ENCODE peak calls at places on chromosomes 11 and 22, in five cellular contexts. D is mesendoderm, F is trophoblast cell, B is H9, G is neuronal stem cell. V is an unnamed sample.

GRCh38 chr11:120210651-120211521 is at the start of gene OAF:
- DNase-seq in F (peak), B (peak), G (peak), D (peak), V (peak)

GRCh38 chr11:8709002-8709672 is 26.5 kb downstream of the RPL27A start:
- DNase-seq in F (no peak), B (peak), G (no peak), D (no peak), V (peak)

GRCh38 chr11:1458340-1459218 is 28.0 kb downstream of the MOB2 start:
- DNase-seq in B (peak), D (peak), F (no peak), G (peak), V (peak)

GRCh38 chr11:64285885-64286800 is 495 bp downstream of the GPR137 start:
- DNase-seq in F (no peak), G (no peak), D (no peak), B (no peak), V (no peak)

GRCh38 chr22:50710886-50711285 is 27.1 kb upstream of the ACR start:
- DNase-seq in F (no peak), G (no peak), D (no peak), B (no peak), V (no peak)

GRCh38 chr11:88357323-88358039 is 19.9 kb upstream of the CTSC start:
- DNase-seq in F (no peak), G (no peak), B (no peak), D (no peak), V (peak)

GRCh38 chr11:120510406-120511115 is 987 bp upstream of the GRIK4 start:
- DNase-seq in D (no peak), B (no peak), F (no peak), G (no peak), V (no peak)

GRCh38 chr11:88363004-88363403 is 25.5 kb upstream of the CTSC start:
- DNase-seq in G (no peak), B (no peak), D (no peak), F (no peak), V (no peak)

GRCh38 chr11:36333897-36334296 is 37.8 kb downstream of the PRR5L start:
- DNase-seq in D (peak), F (no peak), G (no peak), B (peak), V (peak)

GRCh38 chr11:65241134-65241533 is 20.6 kb upstream of the POLA2 start:
- DNase-seq in G (no peak), B (no peak), F (no peak), D (no peak), V (no peak)

GRCh38 chr11:43734256-43734655 is 53.7 kb downstream of the HSD17B12 start:
- DNase-seq in F (no peak), B (no peak), G (no peak), D (no peak), V (no peak)

GRCh38 chr22:44516841-44517240 is 18.8 kb upstream of the RTL6 start:
- DNase-seq in D (no peak), F (no peak), G (no peak), B (no peak), V (no peak)

GRCh38 chr11:92512204-92512569 is 287.6 kb downstream of the FAT3 start:
- DNase-seq in F (no peak), G (no peak), B (no peak), D (no peak), V (no peak)

DNA sequence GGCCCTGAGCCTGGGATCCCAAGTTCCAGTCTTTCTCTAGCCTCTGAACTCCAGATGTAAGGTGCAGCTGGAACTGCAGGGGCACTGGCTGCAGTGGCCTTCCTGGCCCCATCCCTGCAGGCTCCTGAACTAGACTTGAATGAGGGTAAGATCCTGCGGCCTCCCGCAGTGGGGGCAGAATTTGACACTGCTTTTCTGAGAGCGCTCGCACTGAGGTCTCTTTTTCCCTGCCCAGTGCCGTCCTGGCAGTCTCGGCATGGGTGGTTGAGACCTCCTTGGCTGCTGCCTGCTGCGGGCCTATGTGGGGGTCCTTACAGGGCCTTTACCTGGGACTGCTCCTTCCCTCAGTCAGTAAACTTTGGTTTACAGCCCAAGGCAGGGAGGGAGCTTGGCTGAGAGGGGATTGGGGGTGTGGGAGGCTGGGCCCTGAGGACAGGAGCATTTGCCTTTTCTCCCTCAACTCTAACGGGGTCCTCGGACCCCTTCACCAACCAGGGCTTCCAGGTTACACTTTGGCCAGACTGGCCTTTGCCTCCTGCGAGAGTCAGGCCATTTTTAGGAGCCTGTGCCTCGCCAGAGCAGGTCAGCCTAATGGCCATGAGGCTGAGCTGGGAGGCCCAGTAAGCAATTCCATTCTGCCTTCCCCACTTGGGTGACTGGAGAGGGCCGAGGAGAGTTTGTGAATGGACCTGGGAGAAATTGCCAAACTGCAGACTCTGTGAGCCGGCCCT is 35.4 kb downstream of the FAM83F start:
- DNase-seq in G (no peak), F (no peak), B (no peak), D (no peak), V (no peak)
- H2BK5ac ChIP-seq in G (no peak), F (no peak), B (no peak), D (no peak), V (no peak)

GRCh38 chr22:21445437-21446127 is 21.6 kb upstream of the TMEM191C start:
- DNase-seq in F (no peak), B (peak), G (no peak), D (no peak), V (no peak)

GRCh38 chr22:21444701-21445436 is 22.3 kb upstream of the TMEM191C start:
- DNase-seq in G (no peak), B (peak), F (no peak), D (no peak), V (no peak)

GRCh38 chr22:21443735-21444421 is 23.3 kb upstream of the TMEM191C start:
- DNase-seq in G (no peak), B (peak), D (no peak), F (no peak), V (no peak)

GRCh38 chr22:21446128-21446826 is 20.9 kb upstream of the TMEM191C start:
- DNase-seq in G (no peak), F (no peak), B (peak), D (no peak), V (no peak)

GRCh38 chr22:21443057-21443734 is 24.0 kb upstream of the TMEM191C start:
- DNase-seq in F (no peak), B (peak), D (no peak), G (no peak), V (no peak)
- H2BK5ac ChIP-seq in F (peak), B (no peak), D (no peak), G (no peak), V (no peak)

DNA sequence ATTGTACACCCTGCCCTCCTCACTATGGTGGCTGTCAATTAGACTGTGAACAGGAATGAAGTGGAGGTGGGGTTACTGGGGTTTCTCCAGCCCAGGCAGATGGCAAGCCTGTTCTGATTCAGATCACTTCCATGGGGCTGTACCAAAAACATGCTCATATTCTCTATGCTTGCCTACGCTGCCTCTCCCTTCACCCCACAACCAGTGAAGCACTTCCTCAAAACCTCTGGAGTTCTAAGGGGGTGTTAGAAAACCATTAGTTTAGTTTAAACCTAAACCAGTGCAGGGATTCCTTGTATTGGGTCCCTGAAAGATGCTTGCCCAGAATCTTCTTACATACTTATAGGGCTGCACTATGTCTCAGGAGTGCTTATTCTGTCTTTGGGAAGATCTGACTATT is 71.6 kb downstream of the ATG16L2 start:
- DNase-seq in B (no peak), D (no peak), G (no peak), F (no peak), V (no peak)
- H2BK5ac ChIP-seq in B (no peak), D (no peak), G (no peak), F (no peak), V (no peak)

GRCh38 chr11:61611309-61611708 is 30.4 kb upstream of the SYT7 start:
- DNase-seq in F (no peak), D (no peak), B (no peak), G (no peak), V (no peak)

GRCh38 chr11:61610905-61611304 is 30.0 kb upstream of the SYT7 start:
- DNase-seq in G (no peak), F (no peak), D (no peak), B (no peak), V (no peak)

GRCh38 chr11:61607920-61608599 is 27.2 kb upstream of the SYT7 start:
- DNase-seq in F (no peak), B (no peak), D (no peak), G (no peak), V (no peak)

GRCh38 chr11:61609000-61609969 is 28.4 kb upstream of the SYT7 start:
- DNase-seq in F (no peak), B (no peak), D (no peak), G (no peak), V (no peak)

GRCh38 chr11:61609970-61610347 is 29.1 kb upstream of the SYT7 start:
- DNase-seq in B (peak), F (peak), G (no peak), D (peak), V (no peak)
- H2BK5ac ChIP-seq in B (no peak), F (no peak), G (no peak), D (peak), V (no peak)

GRCh38 chr11:134665571-134666268 is 253.7 kb upstream of the B3GAT1 start:
- DNase-seq in D (peak), B (no peak), G (no peak), F (no peak), V (no peak)

GRCh38 chr11:134662629-134663360 is 250.8 kb upstream of the B3GAT1 start:
- DNase-seq in D (no peak), B (no peak), G (no peak), F (no peak), V (no peak)

GRCh38 chr11:134664863-134665535 is 253.0 kb upstream of the B3GAT1 start:
- DNase-seq in B (no peak), G (no peak), F (no peak), D (no peak), V (no peak)

GRCh38 chr11:134664447-134664846 is 252.4 kb upstream of the B3GAT1 start:
- DNase-seq in B (no peak), G (no peak), F (no peak), D (no peak), V (no peak)

GRCh38 chr11:134663506-134664313 is 251.7 kb upstream of the B3GAT1 start:
- DNase-seq in D (no peak), B (no peak), G (no peak), F (no peak), V (no peak)
- H2BK5ac ChIP-seq in D (no peak), B (no peak), G (no peak), F (no peak), V (no peak)

GRCh38 chr22:27987557-27987956 is 68.5 kb upstream of the PITPNB start:
- DNase-seq in G (no peak), F (no peak), D (peak), B (peak), V (peak)
- H2BK5ac ChIP-seq in G (no peak), F (no peak), D (no peak), B (no peak), V (no peak)

GRCh38 chr11:130002352-130002845 is at the start of gene PRDM10:
- DNase-seq in G (peak), D (no peak), F (peak), B (peak), V (peak)
- H2BK5ac ChIP-seq in G (peak), D (peak), F (peak), B (peak), V (peak)

GRCh38 chr22:41845380-41846267 is 12.7 kb downstream of the SREBF2 start:
- DNase-seq in G (no peak), B (no peak), D (peak), F (no peak), V (no peak)
- H2BK5ac ChIP-seq in G (no peak), B (peak), D (no peak), F (peak), V (no peak)